ENCODE peak calls at places on chromosomes 3 and 15, in five cellular contexts. I is K562, U is HepG2, L is SK-N-SH, C is GM12892. B is an unnamed sample.

GRCh38 chr15:72482275-72482674 is 8.1 kb downstream of the ARIH1 start:
- DNase-seq in U (no peak), L (no peak), I (no peak), C (no peak), B (no peak)

GRCh38 chr3:100170492-100170891 is 56.2 kb upstream of the FILIP1L start:
- DNase-seq in I (no peak), L (no peak), U (no peak), C (no peak), B (no peak)

GRCh38 chr15:97728791-97729190 is 231.7 kb upstream of the ARRDC4 start:
- DNase-seq in L (no peak), U (no peak), I (no peak), C (no peak), B (no peak)

GRCh38 chr3:123111640-123112039 is 44.8 kb downstream of the PDIA5 start:
- DNase-seq in U (no peak), C (no peak), L (no peak), I (no peak), B (no peak)

GRCh38 chr3:20225769-20226168 is 39.8 kb upstream of the SGO1 start:
- DNase-seq in I (peak; percentile 17), C (no peak), L (peak; percentile 28), U (peak; percentile 56), B (no peak)

GRCh38 chr3:139427283-139428060 is 38.0 kb upstream of the COPB2 start:
- DNase-seq in I (peak; percentile 69), L (peak; percentile 69), U (peak; percentile 74), C (peak; percentile 12), B (peak; percentile 39)

GRCh38 chr3:72721696-72722381 is 126.4 kb downstream of the SHQ1 start:
- DNase-seq in L (no peak), C (no peak), U (no peak), I (no peak), B (no peak)

GRCh38 chr3:127738192-127738840 is 65.6 kb downstream of the ABTB1 start:
- DNase-seq in I (no peak), U (no peak), L (no peak), C (no peak), B (no peak)

GRCh38 chr15:95701410-95701809 is 629.1 kb upstream of the NR2F2 start:
- DNase-seq in I (no peak), U (no peak), C (no peak), L (no peak), B (no peak)

GRCh38 chr15:32774022-32774421 is 56.2 kb downstream of the GREM1 start:
- DNase-seq in C (no peak), U (peak; percentile 38), L (no peak), I (no peak), B (no peak)

GRCh38 chr3:100384735-100385134 is 16.2 kb downstream of the TOMM70 start:
- DNase-seq in L (no peak), C (no peak), U (no peak), I (no peak), B (no peak)

GRCh38 chr3:44511238-44511567 is 33.7 kb upstream of the ZNF445 start:
- DNase-seq in I (no peak), C (no peak), L (peak; percentile 32), U (peak; percentile 46), B (no peak)

GRCh38 chr15:72110355-72110754 is 7.6 kb downstream of the MYO9A start:
- DNase-seq in I (no peak), L (no peak), C (no peak), U (peak; percentile 54), B (no peak)

GRCh38 chr3:189108032-189108431 is 63.7 kb upstream of the TPRG1 start:
- DNase-seq in I (no peak), U (no peak), L (peak; percentile 34), C (no peak), B (no peak)

GRCh38 chr3:95097493-95097892 is 1034.6 kb downstream of the NSUN3 start:
- DNase-seq in L (no peak), I (no peak), C (no peak), U (no peak), B (no peak)

GRCh38 chr15:51303462-51303861 is 34.9 kb downstream of the CYP19A1 start:
- DNase-seq in I (no peak), L (no peak), C (no peak), U (no peak), B (no peak)

GRCh38 chr3:15460891-15461524 is 33.6 kb downstream of the EAF1 start:
- DNase-seq in L (peak; percentile 82), C (no peak), I (no peak), U (no peak), B (no peak)

GRCh38 chr3:145070795-145071194 is 1090.2 kb downstream of the PLOD2 start:
- DNase-seq in C (no peak), I (no peak), U (no peak), L (no peak), B (no peak)

GRCh38 chr3:100766069-100766468 is 56.8 kb downstream of the TFG start:
- DNase-seq in L (no peak), U (no peak), I (no peak), C (no peak), B (no peak)

GRCh38 chr15:70492240-70493177 is 270.8 kb downstream of the UACA start:
- DNase-seq in U (no peak), L (peak; percentile 80), C (peak; percentile 81), I (no peak), B (peak; percentile 73)

GRCh38 chr3:59043391-59043790 is 6.4 kb downstream of the CFAP20DC start:
- DNase-seq in U (no peak), C (no peak), L (no peak), I (no peak), B (no peak)

GRCh38 chr15:75348034-75348562 is 1.3 kb downstream of the NEIL1 start:
- DNase-seq in L (peak; percentile 78), I (peak; percentile 69), C (no peak), U (no peak), B (no peak)

GRCh38 chr15:100060276-100060926 is 281.4 kb downstream of the ADAMTS17 start:
- DNase-seq in U (no peak), I (no peak), C (no peak), L (no peak), B (no peak)

GRCh38 chr3:128320551-128321340 is 145.9 kb downstream of the DNAJB8 start:
- DNase-seq in U (no peak), C (no peak), I (no peak), L (no peak), B (no peak)

GRCh38 chr3:100630664-100631063 is 21.3 kb downstream of the ADGRG7 start:
- DNase-seq in L (no peak), U (no peak), I (no peak), C (no peak), B (no peak)

GRCh38 chr3:112550859-112551258 is 10.9 kb downstream of the ATG3 start:
- DNase-seq in C (no peak), I (no peak), L (no peak), U (no peak), B (no peak)

GRCh38 chr15:60384052-60384451 is 13.7 kb downstream of the ANXA2 start:
- DNase-seq in I (no peak), L (no peak), C (no peak), U (no peak), B (no peak)

GRCh38 chr3:195522254-195523023 is 20.7 kb downstream of the PPP1R2 start:
- DNase-seq in U (no peak), I (peak; percentile 34), L (peak; percentile 61), C (no peak), B (no peak)

GRCh38 chr15:22979699-22980188 is 424 bp downstream of the CYFIP1 start:
- DNase-seq in L (peak; percentile 81), U (no peak), C (peak; percentile 42), I (no peak), B (no peak)

GRCh38 chr15:87227846-87228245 is 1028.7 kb downstream of the NTRK3 start:
- DNase-seq in L (no peak), C (no peak), I (no peak), U (no peak), B (no peak)
- TF ChIP-seq TAF1 in L (no peak), C (no peak), I (no peak), U (no peak), B (no peak)

GRCh38 chr15:92451225-92451825 is 57.6 kb downstream of the ST8SIA2 start:
- DNase-seq in U (no peak), I (no peak), C (no peak), L (no peak), B (no peak)
- TF ChIP-seq TAF1 in U (no peak), I (no peak), C (no peak), L (no peak), B (no peak)

DNA sequence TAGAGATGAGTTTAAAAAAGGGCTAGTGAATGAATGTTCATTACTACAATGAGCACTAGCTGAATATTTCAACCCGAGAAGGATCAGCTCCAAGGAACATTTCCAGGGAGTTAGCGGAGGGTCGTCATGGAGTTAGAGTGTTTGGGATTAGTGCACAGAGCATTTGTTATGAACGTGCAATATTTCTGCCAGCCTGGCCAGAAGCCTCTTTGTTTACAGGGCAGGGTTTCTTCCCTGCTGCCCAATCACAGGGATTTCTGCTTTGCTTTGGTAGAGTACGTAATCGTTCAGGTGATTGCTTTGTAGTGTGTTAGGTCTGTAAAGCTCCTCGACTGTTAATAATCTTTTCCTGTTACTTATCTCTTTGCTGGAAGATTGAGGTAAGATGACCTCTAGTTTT is 5.9 kb downstream of the CGNL1 start:
- DNase-seq in L (no peak), I (no peak), C (no peak), U (peak; percentile 29), B (no peak)
- TF ChIP-seq TAF1 in L (no peak), I (no peak), C (no peak), U (no peak), B (no peak)

DNA sequence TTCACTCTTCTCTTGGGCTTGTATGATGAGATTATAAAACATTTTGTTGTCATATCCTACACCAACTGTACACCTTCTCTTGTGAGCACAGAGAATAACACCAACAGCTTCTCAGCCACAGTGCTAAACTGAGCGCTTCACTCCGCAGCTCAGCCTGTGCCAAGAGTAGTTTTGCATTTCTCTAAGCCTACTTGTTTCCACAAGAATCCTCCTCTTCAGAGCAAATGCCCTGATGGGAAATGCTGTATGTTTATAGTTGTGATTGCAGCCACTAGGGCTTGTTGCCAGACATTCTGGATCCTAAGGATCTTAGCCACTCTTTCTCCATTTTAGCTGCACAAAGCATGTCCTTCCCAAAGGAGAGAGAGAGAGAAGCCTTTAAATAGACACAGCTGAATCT is 138.8 kb upstream of the PLXND1 start:
- DNase-seq in I (no peak), U (no peak), L (no peak), C (no peak), B (no peak)
- TF ChIP-seq TAF1 in I (no peak), U (no peak), L (no peak), C (no peak), B (no peak)

GRCh38 chr15:45143946-45144345 is 14.2 kb downstream of the DUOX1 start:
- DNase-seq in I (no peak), U (no peak), L (no peak), C (no peak), B (no peak)
- TF ChIP-seq TAF1 in I (no peak), U (no peak), L (no peak), C (no peak), B (no peak)

DNA sequence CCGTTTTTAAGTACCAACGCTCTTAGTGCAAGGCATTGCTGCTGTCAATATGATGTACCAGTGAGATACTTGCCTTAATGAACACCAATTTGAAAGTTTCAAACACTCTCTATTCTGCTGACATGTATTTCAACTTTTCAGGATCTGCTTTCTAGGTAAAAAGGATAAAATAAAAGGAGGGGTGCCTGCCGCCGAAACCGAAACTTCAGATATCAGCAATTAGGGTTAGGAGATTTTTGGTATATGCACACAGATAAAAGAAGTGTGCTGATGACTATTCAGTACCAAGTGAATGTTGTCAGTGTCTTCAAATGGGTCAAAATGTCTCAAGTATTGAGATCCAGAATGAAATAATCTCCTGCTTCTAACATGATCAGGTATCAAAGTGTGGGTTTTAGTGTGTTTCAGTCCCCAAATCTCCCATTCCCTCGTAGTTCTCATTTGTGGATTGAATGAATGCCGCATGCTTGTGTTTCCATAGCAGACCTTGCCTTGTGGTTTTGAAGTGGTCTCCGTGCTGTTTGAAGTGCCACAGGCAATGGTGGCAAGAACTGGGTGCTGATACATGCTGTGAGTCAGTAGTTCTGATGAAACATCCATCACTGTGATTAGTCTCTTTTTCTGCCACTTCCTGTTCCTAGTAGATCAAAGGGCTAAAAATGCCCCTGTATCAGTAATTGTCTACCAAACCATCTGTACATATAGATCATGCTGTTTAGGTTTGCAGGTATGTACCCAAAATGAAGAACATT is 22.5 kb downstream of the CHST14 start:
- DNase-seq in I (no peak), C (no peak), L (no peak), U (no peak), B (no peak)
- TF ChIP-seq TAF1 in I (no peak), C (no peak), L (no peak), U (no peak), B (no peak)

B was measured in GM12891.